ENCODE peak calls at places on chromosomes 4 and X, in eight cellular contexts. N is left ventricle myocardium inferior, U is GM12891, G is GM13976, Y is endodermal cell, L is astrocyte, X is choroid plexus epithelial cell, P is stomach. M is an unnamed sample.

GRCh38 chr4:84317513-84317912 is 181.6 kb downstream of the NKX6-1 start:
- DNase-seq in N (no peak), U (no peak), G (no peak), Y (no peak), L (no peak), X (no peak), P (no peak), M (no peak)

GRCh38 chr4:107755841-107756356 is 35.9 kb upstream of the PAPSS1 start:
- DNase-seq in N (no peak), U (no peak), G (no peak), Y (no peak), L (peak; percentile 38), X (peak; percentile 46), P (no peak), M (no peak)

GRCh38 chr4:2261110-2261852 is 628 bp downstream of the MXD4 start:
- DNase-seq in N (peak; percentile 67), U (peak; percentile 76), G (peak; percentile 83), Y (peak; percentile 76), L (peak; percentile 8), X (peak; percentile 56), P (peak; percentile 64), M (no peak)

GRCh38 chr4:99154658-99155342 is 10.7 kb upstream of the ADH4 start:
- DNase-seq in N (no peak), U (no peak), G (no peak), Y (no peak), L (no peak), X (no peak), P (no peak), M (no peak)

GRCh38 chr4:77153016-77153415 is 4.0 kb upstream of the CCNG2 start:
- DNase-seq in N (no peak), U (no peak), G (no peak), Y (no peak), L (no peak), X (no peak), P (no peak), M (no peak)

GRCh38 chr4:150078996-150079581 is 844 bp downstream of the DCLK2 start:
- DNase-seq in N (peak; percentile 34), U (peak; percentile 25), G (peak; percentile 59), Y (peak; percentile 81), L (no peak), X (peak; percentile 25), P (no peak), M (no peak)

GRCh38 chr4:5995901-5996623 is 22.2 kb downstream of the C4orf50 start:
- DNase-seq in N (no peak), U (no peak), G (no peak), Y (peak; percentile 42), L (no peak), X (no peak), P (no peak), M (no peak)

GRCh38 chrX:113906168-113906567 is 677.7 kb upstream of the HTR2C start:
- DNase-seq in N (no peak), U (no peak), G (no peak), Y (no peak), L (peak; percentile 3), X (no peak), P (no peak), M (peak; percentile 2)

GRCh38 chrX:34656842-34657780 is at the start of gene TMEM47:
- DNase-seq in N (peak; percentile 74), U (peak; percentile 7), G (no peak), Y (peak; percentile 97), L (peak; percentile 44), X (peak; percentile 66), P (peak; percentile 71), M (no peak)

GRCh38 chr4:137417676-137418075 is 114.6 kb downstream of the PCDH18 start:
- DNase-seq in N (no peak), U (no peak), G (no peak), Y (no peak), L (no peak), X (peak; percentile 48), P (no peak), M (no peak)

GRCh38 chr4:95118507-95118906 is 360.8 kb downstream of the BMPR1B start:
- DNase-seq in N (no peak), U (no peak), G (no peak), Y (no peak), L (no peak), X (no peak), P (no peak), M (no peak)

GRCh38 chr4:180909279-180909678 is 1333.9 kb upstream of the TENM3 start:
- DNase-seq in N (no peak), U (no peak), G (no peak), Y (peak; percentile 76), L (no peak), X (peak; percentile 4), P (no peak), M (peak; percentile 27)

GRCh38 chrX:13082286-13083065 is 38.1 kb upstream of the FAM9C start:
- DNase-seq in N (no peak), U (no peak), G (no peak), Y (no peak), L (no peak), X (no peak), P (no peak), M (no peak)

GRCh38 chr4:94508841-94509240 is 57.1 kb downstream of the PDLIM5 start:
- DNase-seq in N (no peak), U (no peak), G (no peak), Y (no peak), L (no peak), X (peak; percentile 63), P (no peak), M (no peak)

GRCh38 chr4:46081674-46082073 is 42.2 kb downstream of the GABRG1 start:
- DNase-seq in N (no peak), U (no peak), G (no peak), Y (no peak), L (no peak), X (no peak), P (no peak), M (no peak)

M was measured in Jurkat, Clone E6-1.